ENCODE peak calls at places on chromosome 7, in seven cellular contexts. C is EL; J is small intestine; P is effector CD4-positive, alpha-beta T cell; R is NCI-H460; V is naive thymus-derived CD4-positive, alpha-beta T cell; H is T-helper 2 cell. F is an unnamed sample.

GRCh38 chr7:149196705-149197171 is 1.4 kb downstream of the ZNF282 start:
- DNase-seq in C (peak), J (peak), P (no peak), R (no peak), V (no peak), H (no peak), F (peak)

GRCh38 chr7:80136276-80137045 is 1.8 kb downstream of the GNAI1 start:
- DNase-seq in C (peak), J (no peak), P (no peak), R (peak), V (no peak), H (no peak), F (no peak)

GRCh38 chr7:84425702-84426259 is 231.2 kb upstream of the SEMA3A start:
- DNase-seq in C (no peak), J (no peak), P (no peak), R (no peak), V (no peak), H (no peak), F (no peak)

GRCh38 chr7:151816562-151817314 is 60.2 kb downstream of the PRKAG2 start:
- DNase-seq in C (no peak), J (no peak), P (no peak), R (no peak), V (no peak), H (no peak), F (no peak)

GRCh38 chr7:67392596-67393438 is 396.2 kb downstream of the TYW1 start:
- DNase-seq in C (no peak), J (no peak), P (no peak), R (no peak), V (no peak), H (no peak), F (no peak)

GRCh38 chr7:10469476-10469875 is 504.2 kb upstream of the PHF14 start:
- DNase-seq in C (no peak), J (no peak), P (no peak), R (no peak), V (no peak), H (no peak), F (no peak)

GRCh38 chr7:134562136-134562535 is 13.2 kb downstream of the AKR1B15 start:
- DNase-seq in C (no peak), J (no peak), P (no peak), R (no peak), V (peak), H (no peak), F (no peak)

GRCh38 chr7:28203498-28204240 is 23.1 kb upstream of the JAZF1 start:
- DNase-seq in C (peak), J (no peak), P (no peak), R (no peak), V (no peak), H (peak), F (no peak)

GRCh38 chr7:6430271-6430940 is 17.3 kb downstream of the DAGLB start:
- DNase-seq in C (peak), J (no peak), P (no peak), R (no peak), V (no peak), H (no peak), F (peak)

GRCh38 chr7:137985897-137986251 is 16.0 kb downstream of the CREB3L2 start:
- DNase-seq in C (no peak), J (no peak), P (no peak), R (no peak), V (no peak), H (no peak), F (no peak)

GRCh38 chr7:94054130-94054529 is 50.0 kb upstream of the BET1 start:
- DNase-seq in C (no peak), J (no peak), P (no peak), R (no peak), V (no peak), H (no peak), F (no peak)

GRCh38 chr7:74417419-74417971 is 36.2 kb upstream of the GTF2IRD1 start:
- DNase-seq in C (peak), J (peak), P (peak), R (peak), V (peak), H (peak), F (peak)

GRCh38 chr7:44383566-44383965 is 58.2 kb upstream of the CAMK2B start:
- DNase-seq in C (peak), J (no peak), P (no peak), R (no peak), V (no peak), H (no peak), F (peak)

GRCh38 chr7:17168399-17168798 is 130.1 kb upstream of the AHR start:
- DNase-seq in C (no peak), J (no peak), P (no peak), R (no peak), V (no peak), H (no peak), F (no peak)

GRCh38 chr7:44533301-44534055 is 7.7 kb downstream of the NPC1L1 start:
- DNase-seq in C (peak), J (no peak), P (no peak), R (no peak), V (no peak), H (no peak), F (no peak)

GRCh38 chr7:16326099-16326498 is 95.2 kb downstream of the CRPPA start:
- DNase-seq in C (no peak), J (no peak), P (no peak), R (no peak), V (no peak), H (no peak), F (no peak)

GRCh38 chr7:82985144-82985802 is 177.4 kb downstream of the PCLO start:
- DNase-seq in C (no peak), J (no peak), P (no peak), R (no peak), V (no peak), H (no peak), F (no peak)

GRCh38 chr7:29040570-29040906 is 82.4 kb upstream of the TRIL start:
- DNase-seq in C (no peak), J (no peak), P (no peak), R (no peak), V (no peak), H (no peak), F (no peak)

GRCh38 chr7:5557920-5558401 is 134.3 kb upstream of the TNRC18 start:
- DNase-seq in C (peak), J (peak), P (no peak), R (no peak), V (no peak), H (no peak), F (no peak)

GRCh38 chr7:150404172-150404784 is 25.1 kb downstream of the ZNF775 start:
- DNase-seq in C (no peak), J (no peak), P (no peak), R (no peak), V (peak), H (no peak), F (no peak)

GRCh38 chr7:157355784-157356511 is 19.1 kb downstream of the DNAJB6 start:
- DNase-seq in C (no peak), J (no peak), P (no peak), R (no peak), V (no peak), H (no peak), F (no peak)

GRCh38 chr7:100247152-100247757 is 27.5 kb downstream of the PVRIG start:
- DNase-seq in C (peak), J (peak), P (no peak), R (peak), V (no peak), H (no peak), F (no peak)

GRCh38 chr7:129875745-129876411 is 76.9 kb downstream of the UBE2H start:
- DNase-seq in C (peak), J (no peak), P (no peak), R (no peak), V (no peak), H (no peak), F (peak)

GRCh38 chr7:129401228-129401967 is 32.8 kb upstream of the STRIP2 start:
- DNase-seq in C (peak), J (no peak), P (no peak), R (peak), V (no peak), H (no peak), F (peak)

GRCh38 chr7:101904019-101904418 is 86.6 kb downstream of the CUX1 start:
- DNase-seq in C (no peak), J (no peak), P (no peak), R (no peak), V (no peak), H (no peak), F (no peak)

GRCh38 chr7:118898284-118898683 is 673.8 kb downstream of the ANKRD7 start:
- DNase-seq in C (no peak), J (no peak), P (no peak), R (no peak), V (no peak), H (no peak), F (no peak)

GRCh38 chr7:125675628-125676027 is 746.0 kb upstream of the POT1 start:
- DNase-seq in C (no peak), J (no peak), P (no peak), R (no peak), V (no peak), H (no peak), F (no peak)

GRCh38 chr7:42493436-42494198 is 256.6 kb upstream of the GLI3 start:
- DNase-seq in C (peak), J (peak), P (no peak), R (peak), V (no peak), H (no peak), F (peak)

GRCh38 chr7:90763108-90763507 is 167.0 kb downstream of the CDK14 start:
- DNase-seq in C (no peak), J (peak), P (no peak), R (no peak), V (no peak), H (no peak), F (no peak)

GRCh38 chr7:8201846-8202441 is 60.0 kb downstream of the ICA1 start:
- DNase-seq in C (no peak), J (no peak), P (no peak), R (no peak), V (no peak), H (no peak), F (no peak)

F was measured in dermis microvascular lymphatic vessel endothelial cell.